ENCODE peak calls at places on chromosomes 16 and 17, in ten cellular contexts. W is MCF 10A; H is memory B cell; J is astrocyte of the spinal cord; P is NCI-H82; K is NCI-H69; L is lower lobe of right lung; Q is CD8-positive, alpha-beta T cell; I is fibroblast of pulmonary artery; U is mammary epithelial cell. O is an unnamed sample.

GRCh38 chr17:77424585-77425344 is 284.0 kb downstream of the SEC14L1 start:
- DNase-seq in W (peak), H (no peak), J (peak), P (no peak), K (peak), L (peak), Q (no peak), I (peak), U (no peak), O (peak)

GRCh38 chr17:78780852-78781338 is 1.2 kb downstream of the CYTH1 start:
- DNase-seq in W (no peak), H (no peak), J (no peak), P (no peak), K (no peak), L (no peak), Q (peak), I (no peak), U (no peak), O (no peak)

GRCh38 chr16:55118701-55119260 is 188.1 kb downstream of the IRX5 start:
- DNase-seq in W (no peak), H (no peak), J (no peak), P (no peak), K (no peak), L (no peak), Q (no peak), I (no peak), U (no peak), O (no peak)

GRCh38 chr17:80879723-80880649 is 111.7 kb upstream of the CHMP6 start:
- DNase-seq in W (no peak), H (no peak), J (no peak), P (no peak), K (no peak), L (peak), Q (no peak), I (no peak), U (no peak), O (no peak)

GRCh38 chr17:44900894-44901293 is 1.6 kb upstream of the EFTUD2 start:
- DNase-seq in W (peak), H (no peak), J (peak), P (peak), K (peak), L (no peak), Q (no peak), I (peak), U (peak), O (no peak)

GRCh38 chr16:11315499-11315898 is 29.8 kb upstream of the RMI2 start:
- DNase-seq in W (no peak), H (no peak), J (peak), P (no peak), K (peak), L (no peak), Q (no peak), I (peak), U (no peak), O (no peak)

GRCh38 chr17:17126131-17127110 is 79.7 kb downstream of the PLD6 start:
- DNase-seq in W (no peak), H (no peak), J (no peak), P (no peak), K (no peak), L (peak), Q (peak), I (no peak), U (no peak), O (peak)

GRCh38 chr17:62592305-62593099 is 35.0 kb upstream of the MRC2 start:
- DNase-seq in W (peak), H (no peak), J (peak), P (peak), K (peak), L (no peak), Q (no peak), I (peak), U (peak), O (no peak)

GRCh38 chr16:81746566-81746965 is 32.5 kb upstream of the PLCG2 start:
- DNase-seq in W (no peak), H (no peak), J (no peak), P (no peak), K (no peak), L (no peak), Q (no peak), I (no peak), U (no peak), O (no peak)

GRCh38 chr17:64128787-64129514 is 993 bp downstream of the ERN1 start:
- DNase-seq in W (peak), H (no peak), J (peak), P (peak), K (peak), L (peak), Q (no peak), I (peak), U (peak), O (no peak)

GRCh38 chr17:19867654-19868395 is at the start of gene ULK2:
- DNase-seq in W (peak), H (peak), J (peak), P (peak), K (peak), L (peak), Q (peak), I (peak), U (peak), O (peak)

GRCh38 chr17:28405632-28406477 is at the start of gene SLC46A1:
- DNase-seq in W (peak), H (peak), J (peak), P (peak), K (peak), L (peak), Q (no peak), I (peak), U (peak), O (peak)

GRCh38 chr17:18247613-18248001 is 10.9 kb downstream of the FLII start:
- DNase-seq in W (no peak), H (no peak), J (no peak), P (no peak), K (no peak), L (no peak), Q (no peak), I (no peak), U (peak), O (no peak)

GRCh38 chr16:49282690-49283375 is 1.2 kb upstream of the CBLN1 start:
- DNase-seq in W (no peak), H (no peak), J (no peak), P (peak), K (peak), L (no peak), Q (no peak), I (no peak), U (no peak), O (no peak)

GRCh38 chr17:40319651-40320550 is 10.9 kb downstream of the RARA start:
- DNase-seq in W (no peak), H (no peak), J (no peak), P (no peak), K (no peak), L (peak), Q (peak), I (no peak), U (no peak), O (no peak)

GRCh38 chr16:60681014-60681413 is 1355.2 kb downstream of the CDH8 start:
- DNase-seq in W (no peak), H (no peak), J (no peak), P (peak), K (no peak), L (no peak), Q (no peak), I (no peak), U (no peak), O (no peak)

O was measured in Ammon's horn.